ENCODE peak calls at places on chromosomes 5 and 9, in four cellular contexts. W is tibial nerve, M is brain microvascular endothelial cell, U is thyroid gland. N is an unnamed sample.

GRCh38 chr5:98872679-98873078 is 56.1 kb downstream of the CHD1 start:
- DNase-seq in W (no peak), U (no peak), M (peak), N (no peak)

GRCh38 chr9:90970603-90971002 is 169.0 kb downstream of the SYK start:
- DNase-seq in U (no peak), W (no peak), M (no peak), N (no peak)

GRCh38 chr9:71646131-71646530 is 122.2 kb downstream of the CEMIP2 start:
- DNase-seq in M (no peak), U (no peak), W (no peak), N (no peak)

GRCh38 chr9:136345281-136346156 is 18.0 kb downstream of the DNLZ start:
- DNase-seq in M (no peak), U (peak), W (peak), N (peak)

GRCh38 chr5:80711938-80712337 is 57.2 kb upstream of the DHFR start:
- DNase-seq in U (no peak), W (no peak), M (peak), N (peak)

GRCh38 chr5:68220914-68221313 is 5.4 kb downstream of the PIK3R1 start:
- DNase-seq in U (no peak), W (no peak), M (no peak), N (no peak)

GRCh38 chr5:139745121-139745799 is 50.3 kb upstream of the PSD2 start:
- DNase-seq in U (peak), M (peak), W (peak), N (no peak)

GRCh38 chr9:124347968-124348358 is 67.3 kb downstream of the PSMB7 start:
- DNase-seq in W (no peak), M (no peak), U (no peak), N (no peak)

GRCh38 chr5:171748720-171749119 is 36.9 kb upstream of the SMIM23 start:
- DNase-seq in U (no peak), W (no peak), M (no peak), N (no peak)

GRCh38 chr5:86806206-86806605 is 188.5 kb downstream of the COX7C start:
- DNase-seq in W (no peak), U (no peak), M (no peak), N (no peak)

GRCh38 chr5:109688999-109689739 is 558 bp upstream of the MAN2A1 start:
- DNase-seq in W (peak), U (peak), M (peak), N (no peak)

GRCh38 chr5:21152611-21153010 is 1164.6 kb upstream of the CDH18 start:
- DNase-seq in W (no peak), M (peak), U (no peak), N (no peak)

GRCh38 chr5:134258896-134259295 is 33.0 kb upstream of the PPP2CA start:
- DNase-seq in U (no peak), M (no peak), W (no peak), N (no peak)

GRCh38 chr9:113454914-113455761 is 8.4 kb upstream of the RGS3 start:
- DNase-seq in M (peak), W (peak), U (peak), N (no peak)

GRCh38 chr5:142323480-142324376 is 1.1 kb downstream of the SPRY4 start:
- DNase-seq in W (peak), M (no peak), U (peak), N (no peak)

GRCh38 chr9:2755285-2755684 is 38.0 kb downstream of the KCNV2 start:
- DNase-seq in U (no peak), M (no peak), W (no peak), N (no peak)

GRCh38 chr9:72509635-72510034 is 11.8 kb upstream of the TMC1 start:
- DNase-seq in M (no peak), U (no peak), W (no peak), N (no peak)

GRCh38 chr9:97072285-97072770 is 33.4 kb upstream of the CTSV start:
- DNase-seq in M (no peak), W (no peak), U (no peak), N (no peak)

GRCh38 chr9:127711226-127711701 is 4.2 kb downstream of the PTRH1 start:
- DNase-seq in M (no peak), W (no peak), U (no peak), N (no peak)

GRCh38 chr5:62340392-62340791 is 34.4 kb downstream of the KIF2A start:
- DNase-seq in W (no peak), U (no peak), M (peak), N (no peak)
- TF ChIP-seq CTCF in W (no peak), U (no peak), M (peak), N (peak)

DNA sequence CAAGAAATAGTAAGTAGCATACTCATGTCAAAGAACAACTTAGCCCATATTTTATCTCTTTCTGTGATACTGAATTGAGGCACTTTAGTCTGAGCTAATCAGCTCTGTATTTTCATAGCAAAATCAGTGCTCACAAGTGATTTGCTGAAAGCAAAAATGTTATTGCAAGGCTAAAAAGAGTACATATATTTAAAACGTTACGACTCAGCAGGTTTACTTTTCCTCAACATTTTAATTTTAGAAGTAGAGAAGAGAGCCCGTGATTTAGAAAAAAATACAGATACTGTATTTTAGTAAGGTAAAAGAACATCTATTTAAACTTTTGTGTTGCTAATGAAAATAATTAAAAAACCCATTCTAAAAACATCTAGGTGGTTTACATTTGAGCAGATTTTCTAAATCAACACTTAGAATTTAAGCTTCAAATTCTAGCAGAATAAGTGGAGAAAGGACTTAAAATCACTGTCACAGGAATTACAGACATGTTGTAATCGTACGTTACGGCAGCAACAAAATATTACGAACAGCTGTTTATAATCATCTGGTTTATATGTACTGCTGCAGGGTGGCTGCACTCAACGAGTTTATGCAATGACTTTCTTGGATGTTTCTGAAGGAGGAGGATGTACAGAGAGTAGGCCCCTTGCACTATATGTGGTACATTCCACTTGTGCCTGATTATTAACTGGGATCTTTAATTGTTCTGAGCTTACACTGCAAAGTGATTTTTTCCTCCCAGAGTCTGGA is 20.1 kb downstream of the SREK1 start:
- DNase-seq in U (no peak), M (no peak), W (no peak), N (no peak)
- TF ChIP-seq CTCF in U (no peak), M (no peak), W (no peak), N (no peak)

GRCh38 chr5:32794086-32794485 is 83.0 kb downstream of the NPR3 start:
- DNase-seq in M (peak), U (peak), W (no peak), N (no peak)
- TF ChIP-seq CTCF in M (peak), U (no peak), W (no peak), N (no peak)

DNA sequence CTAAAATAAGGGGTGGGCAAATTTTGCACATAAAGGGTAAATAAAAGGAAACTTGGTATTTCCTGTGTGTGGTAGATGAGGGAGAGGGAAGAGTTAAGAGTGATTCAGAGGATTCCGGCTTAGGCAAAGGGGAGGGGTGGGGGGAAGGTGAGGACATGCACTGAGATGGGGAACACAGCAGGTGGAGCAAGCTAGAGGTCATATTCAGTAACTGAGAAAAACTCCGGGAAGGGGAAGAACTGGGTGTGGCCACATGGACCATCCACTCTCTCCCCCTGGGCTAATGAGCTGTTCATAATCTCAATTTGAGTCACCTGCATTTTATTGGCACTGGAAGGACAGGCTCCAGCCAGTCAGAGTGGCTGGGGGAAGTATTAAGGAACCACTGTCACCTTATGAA is 45.1 kb upstream of the UGCG start:
- DNase-seq in W (no peak), M (peak), U (no peak), N (no peak)
- TF ChIP-seq CTCF in W (no peak), M (no peak), U (no peak), N (no peak)

DNA sequence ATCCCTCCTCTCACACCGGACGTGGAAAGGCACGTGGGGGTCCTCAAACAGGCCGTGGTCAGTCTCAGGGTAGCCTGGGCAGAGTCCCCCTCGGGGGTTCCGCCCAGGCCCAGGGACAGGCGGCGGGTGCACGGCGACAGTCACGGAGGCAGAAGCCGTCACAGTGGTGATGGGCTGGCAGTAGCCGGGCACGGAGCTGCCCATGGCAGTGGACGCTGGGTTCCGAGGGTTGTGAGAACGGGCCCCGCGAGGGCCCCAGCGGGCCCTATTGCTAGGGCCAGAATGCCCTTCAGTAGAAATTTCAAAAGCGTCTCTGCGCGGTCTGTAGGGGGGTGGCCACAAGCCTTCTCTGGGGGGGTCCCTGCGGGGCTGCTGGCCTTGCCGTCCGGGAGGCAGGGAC is 69.8 kb downstream of the PTCH1 start:
- DNase-seq in U (no peak), M (no peak), W (no peak), N (no peak)
- TF ChIP-seq CTCF in U (no peak), M (no peak), W (no peak), N (no peak)